ENCODE peak calls at places on chromosomes 4 and X, in six cellular contexts. S is nephron progenitor cell, C is stromal cell of bone marrow, G is COR-L47, Z is NAMALWA, K is progenitor cell of endocrine pancreas. W is an unnamed sample.

GRCh38 chrX:35115205-35115604 is 172.6 kb downstream of the FAM47B start:
- DNase-seq in S (no peak), C (peak; percentile 68), G (no peak), Z (no peak), K (no peak), W (no peak)

GRCh38 chr4:16785800-16786527 is 112.5 kb downstream of the LDB2 start:
- DNase-seq in S (no peak), C (no peak), G (no peak), Z (no peak), K (no peak), W (no peak)

GRCh38 chr4:172962564-172963353 is 205.9 kb upstream of the GALNT7 start:
- DNase-seq in S (no peak), C (peak; percentile 85), G (peak; percentile 79), Z (no peak), K (no peak), W (peak; percentile 73)

GRCh38 chrX:97609357-97609756 is 725.6 kb downstream of the RPA4 start:
- DNase-seq in S (no peak), C (no peak), G (no peak), Z (no peak), K (no peak), W (no peak)

GRCh38 chr4:99668472-99668871 is 10.8 kb upstream of the C4orf54 start:
- DNase-seq in S (no peak), C (no peak), G (no peak), Z (no peak), K (no peak), W (no peak)

GRCh38 chr4:161647757-161648156 is 516.0 kb downstream of the FSTL5 start:
- DNase-seq in S (no peak), C (no peak), G (no peak), Z (no peak), K (no peak), W (no peak)

GRCh38 chrX:123060986-123061385 is 123.1 kb upstream of the GRIA3 start:
- DNase-seq in S (no peak), C (no peak), G (no peak), Z (no peak), K (no peak), W (no peak)

GRCh38 chrX:48530736-48531135 is 8.8 kb upstream of the TBC1D25 start:
- DNase-seq in S (no peak), C (no peak), G (no peak), Z (no peak), K (no peak), W (no peak)

GRCh38 chrX:40100141-40100536 is 2.4 kb upstream of the BCOR start:
- DNase-seq in S (no peak), C (no peak), G (no peak), Z (peak; percentile 55), K (no peak), W (no peak)

GRCh38 chr4:157582141-157582540 is 361.6 kb downstream of the GRIA2 start:
- DNase-seq in S (no peak), C (no peak), G (no peak), Z (no peak), K (no peak), W (no peak)

GRCh38 chr4:21888195-21888976 is 60.2 kb downstream of the KCNIP4 start:
- DNase-seq in S (no peak), C (peak; percentile 94), G (no peak), Z (no peak), K (no peak), W (no peak)

W was measured in NCI-H2081.